ENCODE peak calls at places on chromosomes 1 and 21, in seven cellular contexts. X, W, T, B, U, J and N are unnamed samples.

GRCh38 chr1:168301664-168302320 is 21.1 kb downstream of the TBX19 start:
- DNase-seq in X (peak; percentile 6), T (no peak), B (no peak), U (no peak), J (no peak), W (no peak), N (no peak)

GRCh38 chr1:46133181-46133658 is 791 bp upstream of the PIK3R3 start:
- DNase-seq in X (no peak), W (peak; percentile 91), U (no peak), J (peak; percentile 79), B (peak; percentile 56), T (no peak), N (peak; percentile 61)

GRCh38 chr1:198686069-198686728 is 47.4 kb downstream of the PTPRC start:
- DNase-seq in W (no peak), X (peak; percentile 8), T (no peak), J (no peak), B (no peak), U (no peak), N (no peak)

GRCh38 chr1:7648761-7649384 is 122.2 kb upstream of the VAMP3 start:
- DNase-seq in J (no peak), T (no peak), U (no peak), X (no peak), B (no peak), W (no peak), N (no peak)

GRCh38 chr1:219660666-219661463 is 48.0 kb upstream of the ZC3H11B start:
- DNase-seq in T (peak; percentile 27), X (no peak), B (no peak), W (peak; percentile 76), J (no peak), U (peak; percentile 91), N (peak; percentile 14)

GRCh38 chr1:51473716-51474115 is 45.4 kb downstream of the EPS15 start:
- DNase-seq in W (no peak), U (no peak), J (no peak), B (no peak), X (no peak), T (no peak), N (no peak)

GRCh38 chr1:43893020-43893419 is 40.6 kb upstream of the ARTN start:
- DNase-seq in U (no peak), T (no peak), W (no peak), X (no peak), J (no peak), B (no peak), N (no peak)

GRCh38 chr1:40315795-40316594 is 1.1 kb downstream of the COL9A2 start:
- DNase-seq in W (peak; percentile 12), X (no peak), U (peak; percentile 73), J (peak; percentile 71), B (no peak), T (no peak), N (no peak)

GRCh38 chr1:203153051-203153988 is 22.3 kb downstream of the MYBPH start:
- DNase-seq in W (no peak), J (no peak), U (no peak), B (no peak), T (no peak), X (no peak), N (no peak)

GRCh38 chr1:216824511-216824910 is 101.3 kb upstream of the ESRRG start:
- DNase-seq in B (no peak), U (no peak), J (no peak), T (no peak), W (no peak), X (no peak), N (no peak)

GRCh38 chr21:45736705-45737484 is 93.4 kb downstream of the PCBP3 start:
- DNase-seq in X (no peak), W (no peak), J (no peak), U (no peak), T (no peak), B (no peak), N (no peak)

GRCh38 chr1:225772323-225772768 is 5.3 kb upstream of the SRP9 start:
- DNase-seq in T (no peak), U (peak; percentile 86), J (peak; percentile 79), W (peak; percentile 82), B (no peak), X (peak; percentile 86), N (peak; percentile 41)

GRCh38 chr1:117780981-117781475 is 148.4 kb downstream of the GDAP2 start:
- DNase-seq in X (no peak), U (no peak), W (no peak), T (no peak), B (no peak), J (peak; percentile 44), N (no peak)

GRCh38 chr1:57312869-57313268 is 111.0 kb downstream of the DAB1 start:
- DNase-seq in T (no peak), X (no peak), W (no peak), J (no peak), U (no peak), B (no peak), N (no peak)

GRCh38 chr1:233791372-233791703 is 113.1 kb upstream of the SLC35F3 start:
- DNase-seq in X (no peak), U (no peak), W (no peak), J (no peak), B (no peak), T (no peak), N (no peak)

GRCh38 chr1:233788687-233789086 is 115.8 kb upstream of the SLC35F3 start:
- DNase-seq in U (no peak), T (no peak), X (no peak), J (no peak), W (no peak), B (no peak), N (no peak)

GRCh38 chr1:233791750-233792149 is 112.7 kb upstream of the SLC35F3 start:
- DNase-seq in U (no peak), B (no peak), T (no peak), W (no peak), X (no peak), J (no peak), N (no peak)

GRCh38 chr1:233790121-233790520 is 114.4 kb upstream of the SLC35F3 start:
- DNase-seq in B (no peak), U (no peak), J (no peak), X (no peak), W (no peak), T (no peak), N (no peak)

GRCh38 chr1:233790662-233791371 is 113.7 kb upstream of the SLC35F3 start:
- DNase-seq in T (peak; percentile 30), B (peak; percentile 29), J (peak; percentile 69), W (peak; percentile 86), X (peak; percentile 43), U (peak; percentile 48), N (peak; percentile 11)
- TF ChIP-seq TAF1 in T (no peak), B (no peak), J (no peak), W (no peak), X (no peak), U (no peak), N (no peak)

GRCh38 chr1:67793562-67793961 is 39.7 kb downstream of the GNG12 start:
- DNase-seq in T (no peak), J (no peak), X (no peak), B (no peak), W (no peak), U (no peak), N (no peak)

GRCh38 chr1:67791261-67791660 is 42.0 kb downstream of the GNG12 start:
- DNase-seq in J (no peak), U (no peak), B (no peak), X (no peak), W (no peak), T (no peak), N (no peak)

GRCh38 chr1:67792756-67793475 is 40.4 kb downstream of the GNG12 start:
- DNase-seq in J (no peak), W (no peak), U (no peak), X (no peak), T (no peak), B (no peak), N (no peak)

GRCh38 chr1:67789551-67789950 is 43.7 kb downstream of the GNG12 start:
- DNase-seq in T (no peak), J (no peak), W (no peak), B (no peak), X (no peak), U (no peak), N (no peak)

DNA sequence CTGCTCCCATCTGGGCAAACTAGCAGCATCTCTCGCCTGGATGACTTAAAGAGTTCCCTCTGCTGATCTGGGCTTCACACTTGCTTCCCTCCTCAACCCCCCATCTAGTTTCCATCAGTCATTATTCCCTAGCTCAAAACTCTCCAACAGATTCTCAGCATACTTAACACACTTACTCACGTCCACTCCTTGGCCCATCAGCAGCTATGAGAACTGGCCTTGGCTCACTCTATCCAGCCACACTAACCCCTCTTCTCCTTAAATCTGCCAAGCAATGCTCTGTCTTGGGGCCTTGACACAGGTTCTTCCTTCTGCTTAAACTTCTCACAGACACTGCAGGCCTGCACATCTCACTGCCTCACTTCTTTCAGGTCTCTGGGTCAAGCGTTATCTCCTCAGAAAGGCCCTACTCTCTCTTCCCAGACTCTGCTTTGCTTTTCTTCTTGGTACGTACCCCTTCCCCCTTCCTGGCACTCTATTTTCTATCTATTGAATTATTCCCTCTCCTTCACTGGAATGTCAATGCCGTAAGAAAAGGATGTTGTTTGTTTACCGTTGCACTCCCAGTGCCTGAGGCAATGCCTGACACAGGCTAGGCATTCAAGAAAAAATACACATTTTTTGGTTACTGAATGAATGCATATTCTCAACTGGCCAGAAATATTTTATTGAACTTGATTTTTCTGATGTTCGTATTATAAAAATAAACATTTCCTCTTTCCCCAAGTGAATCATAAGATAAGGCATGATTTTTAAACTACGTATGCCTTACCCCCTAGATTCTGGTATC is 41.4 kb downstream of the GNG12 start:
- DNase-seq in W (no peak), J (no peak), B (no peak), X (no peak), U (no peak), T (no peak), N (no peak)
- TF ChIP-seq TAF1 in W (no peak), J (no peak), B (no peak), X (no peak), U (no peak), T (no peak), N (no peak)

DNA sequence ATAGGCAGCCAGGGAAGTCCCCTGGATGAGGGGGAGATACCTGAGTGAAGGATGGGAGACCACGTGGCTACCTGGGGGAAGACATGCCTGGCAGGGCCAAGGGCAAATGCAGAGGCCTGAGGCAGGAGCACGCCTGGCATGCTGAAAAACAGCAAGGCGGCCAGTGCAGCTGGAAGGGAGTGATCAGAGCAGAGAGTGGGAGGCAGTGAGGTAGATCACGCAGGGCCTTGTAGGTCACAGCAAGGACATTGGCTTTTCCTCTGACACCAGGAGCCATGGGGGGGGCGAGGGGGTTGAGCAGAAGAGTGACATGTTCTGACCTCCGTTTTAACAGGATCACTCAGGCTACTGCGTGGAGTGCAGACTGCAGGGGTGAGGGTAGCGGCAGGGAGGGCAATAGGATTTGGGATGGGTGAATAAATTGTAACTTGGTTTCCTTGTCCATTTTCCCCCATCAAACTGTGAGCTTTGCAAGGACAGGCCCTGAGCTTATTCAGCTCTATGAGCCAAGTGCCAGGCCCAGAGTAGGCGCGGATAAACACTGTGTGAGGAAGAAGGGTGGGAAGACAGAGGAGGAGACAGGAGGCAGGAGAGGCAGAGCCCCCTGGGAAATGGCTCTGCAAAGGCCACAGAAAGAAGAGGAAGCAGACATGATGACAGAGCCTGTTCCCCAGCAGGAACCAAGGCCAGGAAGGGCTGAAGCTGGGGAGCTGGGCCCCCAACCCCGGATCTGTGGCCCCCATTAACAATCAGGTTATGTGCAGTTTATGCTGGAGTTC is 16.7 kb downstream of the IFI6 start:
- DNase-seq in T (no peak), X (no peak), J (no peak), B (no peak), W (peak; percentile 43), U (peak; percentile 58), N (no peak)
- TF ChIP-seq TAF1 in T (no peak), X (no peak), J (no peak), B (no peak), W (no peak), U (no peak), N (no peak)

GRCh38 chr1:68594851-68595250 is 98.0 kb upstream of the DEPDC1 start:
- DNase-seq in X (no peak), B (no peak), J (no peak), T (no peak), W (no peak), U (no peak), N (no peak)

GRCh38 chr1:68600049-68600661 is 103.3 kb upstream of the DEPDC1 start:
- DNase-seq in J (peak; percentile 12), T (no peak), W (no peak), B (no peak), X (peak; percentile 3), U (no peak), N (no peak)
- TF ChIP-seq TAF1 in J (no peak), T (no peak), W (no peak), B (no peak), X (no peak), U (no peak), N (no peak)